ENCODE peak calls at places on chromosomes 12 and 14, in five cellular contexts. U is SJSA1, C is testis, D is RWPE2, J is GM12878. V is an unnamed sample.
A peak's percentile ranks its signal among the peaks of the same experiment; 100 is the strongest.

GRCh38 chr12:116773276-116773731 is 35.2 kb downstream of the RNFT2 start:
- DNase-seq in D (no peak), U (no peak), J (no peak), C (peak; percentile 26), V (no peak)

GRCh38 chr12:81187686-81188085 is 109.8 kb downstream of the ACSS3 start:
- DNase-seq in U (no peak), C (no peak), D (no peak), J (no peak), V (no peak)

GRCh38 chr12:46786774-46787173 is 39.0 kb downstream of the SLC38A4 start:
- DNase-seq in U (peak; percentile 47), J (no peak), D (no peak), C (no peak), V (peak; percentile 62)

GRCh38 chr12:64530566-64530965 is 78.6 kb downstream of the TBK1 start:
- DNase-seq in C (no peak), J (no peak), D (no peak), U (no peak), V (no peak)

GRCh38 chr12:101521136-101521535 is 46.0 kb downstream of the SPIC start:
- DNase-seq in J (no peak), D (no peak), U (no peak), C (no peak), V (no peak)

GRCh38 chr12:49564241-49565118 is 3.5 kb downstream of the MCRS1 start:
- DNase-seq in C (no peak), J (no peak), U (no peak), D (no peak), V (no peak)

GRCh38 chr14:104970231-104971068 is 7.7 kb downstream of the AHNAK2 start:
- DNase-seq in J (no peak), U (peak; percentile 82), C (no peak), D (peak; percentile 98), V (peak; percentile 86)

GRCh38 chr12:22683131-22683530 is 58.2 kb downstream of the ETNK1 start:
- DNase-seq in C (peak; percentile 53), J (no peak), U (no peak), D (no peak), V (no peak)

GRCh38 chr14:20440882-20441281 is 4.9 kb upstream of the KLHL33 start:
- DNase-seq in U (no peak), C (no peak), D (no peak), J (no peak), V (no peak)

GRCh38 chr14:74503256-74503972 is 9.8 kb downstream of the ISCA2 start:
- DNase-seq in D (peak; percentile 72), J (no peak), C (no peak), U (peak; percentile 37), V (no peak)

GRCh38 chr14:84403585-84403984 is 1126.4 kb upstream of the FLRT2 start:
- DNase-seq in U (no peak), J (no peak), D (no peak), C (no peak), V (no peak)

GRCh38 chr14:96470331-96470730 is 31.9 kb upstream of the PAPOLA start:
- DNase-seq in J (no peak), U (no peak), C (no peak), D (no peak), V (no peak)

GRCh38 chr12:39931231-39931630 is 174.7 kb downstream of the SLC2A13 start:
- DNase-seq in D (no peak), C (no peak), U (no peak), J (no peak), V (no peak)

GRCh38 chr12:115697341-115697740 is 580.2 kb downstream of the MED13L start:
- DNase-seq in J (no peak), D (no peak), U (peak; percentile 45), C (no peak), V (peak; percentile 18)

GRCh38 chr14:69712637-69713088 is 54.3 kb upstream of the SRSF5 start:
- DNase-seq in D (peak; percentile 77), C (peak; percentile 53), J (no peak), U (no peak), V (no peak)

GRCh38 chr12:71755146-71755892 is 656 bp downstream of the RAB21 start:
- DNase-seq in U (no peak), D (no peak), J (peak; percentile 30), C (peak; percentile 54), V (peak; percentile 61)

GRCh38 chr12:123744836-123745235 is 17.3 kb upstream of the DNAH10 start:
- DNase-seq in J (no peak), D (no peak), U (no peak), C (peak; percentile 77), V (no peak)

GRCh38 chr14:99009875-99010274 is 262.1 kb downstream of the BCL11B start:
- DNase-seq in C (no peak), D (no peak), J (no peak), U (no peak), V (no peak)

GRCh38 chr14:54722791-54723432 is 156.0 kb downstream of the SAMD4A start:
- DNase-seq in J (no peak), C (no peak), U (no peak), D (no peak), V (peak; percentile 29)

GRCh38 chr12:120554658-120555057 is 20.5 kb downstream of the RNF10 start:
- DNase-seq in D (no peak), U (no peak), J (no peak), C (no peak), V (no peak)
- H3K27ac ChIP-seq in D (no peak overlapping the region), U (no peak overlapping the region), J (no peak overlapping the region), C (no peak overlapping the region), V (no peak overlapping the region)

GRCh38 chr14:103518416-103519042 is 4.1 kb downstream of the CKB start:
- DNase-seq in D (peak; percentile 78), C (peak; percentile 71), U (peak; percentile 64), J (no peak), V (no peak)

GRCh38 chr14:103516426-103517171 is 6.0 kb downstream of the CKB start:
- DNase-seq in J (no peak), D (peak; percentile 38), C (no peak), U (no peak), V (no peak)

GRCh38 chr14:103519043-103519836 is 3.4 kb downstream of the CKB start:
- DNase-seq in D (peak; percentile 75), U (no peak), C (no peak), J (no peak), V (no peak)

GRCh38 chr14:103517626-103518415 is 4.8 kb downstream of the CKB start:
- DNase-seq in D (peak; percentile 70), U (no peak), C (no peak), J (no peak), V (no peak)

DNA sequence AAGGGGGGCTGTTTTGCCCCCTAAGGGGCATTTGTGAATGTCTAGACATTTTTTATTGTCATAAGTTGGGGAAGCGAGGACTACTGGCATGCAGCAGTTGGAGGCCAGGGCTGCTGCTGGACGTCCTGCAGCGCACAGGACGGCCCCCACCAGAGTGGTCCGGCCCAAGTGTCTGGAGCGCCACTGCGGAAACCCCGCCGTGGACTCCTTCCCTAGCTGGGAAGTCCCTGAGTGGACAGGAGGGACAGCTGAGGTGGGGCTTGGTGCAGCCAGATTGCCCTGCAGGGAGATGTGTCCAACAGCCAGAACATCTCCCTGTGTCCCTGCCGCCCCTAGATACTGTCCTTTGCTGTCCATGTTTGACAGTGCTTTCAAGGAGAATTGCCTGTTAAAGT is 5.5 kb downstream of the CKB start:
- DNase-seq in D (peak; percentile 55), J (no peak), C (no peak), U (no peak), V (no peak)
- H3K27ac ChIP-seq in D (no peak overlapping the region), J (no peak overlapping the region), C (no peak overlapping the region), U (no peak overlapping the region), V (no peak overlapping the region)

GRCh38 chr14:100250732-100251465 is 12.0 kb downstream of the YY1 start:
- DNase-seq in U (no peak), D (no peak), C (no peak), J (no peak), V (no peak)
- H3K27ac ChIP-seq in U (no peak overlapping the region), D (no peak overlapping the region), C (no peak overlapping the region), J (no peak overlapping the region), V (no peak overlapping the region)

DNA sequence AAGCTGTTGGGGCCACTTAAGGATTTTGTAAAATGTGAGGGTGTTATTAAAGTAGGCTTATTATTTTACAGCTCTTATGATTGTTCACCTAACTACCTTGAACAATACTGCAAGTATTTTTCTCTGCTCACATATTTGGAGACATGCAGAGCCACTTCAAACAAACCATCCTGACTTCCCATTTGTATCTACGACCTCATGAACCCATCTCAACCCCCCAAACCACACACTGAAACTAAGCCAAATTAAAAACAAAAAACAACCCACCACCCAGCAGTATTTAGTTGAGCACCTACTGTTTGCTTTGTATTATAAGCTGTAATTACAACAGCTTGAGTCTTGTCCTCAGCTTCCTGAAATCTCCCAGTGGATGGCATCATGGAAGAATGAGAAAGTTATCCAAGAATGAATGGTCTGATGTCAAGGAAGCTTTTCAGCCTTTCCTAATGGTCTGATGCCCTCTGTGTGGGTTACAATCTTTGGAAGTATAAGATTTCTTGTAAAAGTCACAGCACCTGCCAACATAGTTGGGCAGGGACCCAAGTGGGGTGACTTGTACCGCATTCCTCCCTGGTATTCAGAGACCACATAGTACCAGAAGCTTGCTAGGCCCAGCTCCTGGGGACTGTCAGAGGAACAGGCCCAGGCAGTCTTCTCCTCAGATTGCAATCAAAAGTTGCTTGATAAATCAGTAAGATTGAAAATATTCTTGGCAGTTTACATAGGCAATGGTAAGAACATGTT is 416.6 kb downstream of the ZFP36L1 start:
- DNase-seq in J (no peak), U (no peak), D (no peak), C (no peak), V (peak; percentile 68)
- H3K27ac ChIP-seq in J (no peak overlapping the region), U (no peak overlapping the region), D (no peak overlapping the region), C (peak overlapping the region; percentile 72), V (no peak overlapping the region)